ENCODE peak calls at places on chromosome 16, in five cellular contexts. F is tibial artery, I is RWPE1, V is adrenal gland, C is uterus. M is an unnamed sample.

GRCh38 chr16:55010492-55011260 is 80.0 kb downstream of the IRX5 start:
- DNase-seq in F (no peak), I (no peak), V (no peak), C (no peak), M (no peak)

GRCh38 chr16:65388592-65388991 is 266.7 kb upstream of the CDH11 start:
- DNase-seq in F (no peak), I (no peak), V (no peak), C (no peak), M (no peak)

GRCh38 chr16:80054656-80055055 is 454.1 kb upstream of the MAF start:
- DNase-seq in F (no peak), I (no peak), V (no peak), C (no peak), M (no peak)

GRCh38 chr16:28172331-28172730 is 39.4 kb downstream of the XPO6 start:
- DNase-seq in F (no peak), I (no peak), V (no peak), C (no peak), M (no peak)

GRCh38 chr16:65579050-65579449 is 457.2 kb upstream of the CDH11 start:
- DNase-seq in F (no peak), I (no peak), V (no peak), C (no peak), M (no peak)

GRCh38 chr16:67115649-67116048 is 5.9 kb downstream of the PHAF1 start:
- DNase-seq in F (peak; percentile 54), I (peak; percentile 71), V (peak; percentile 31), C (no peak), M (no peak)

GRCh38 chr16:56559109-56559508 is 5.8 kb upstream of the MT4 start:
- DNase-seq in F (no peak), I (no peak), V (peak; percentile 6), C (no peak), M (no peak)

GRCh38 chr16:71230122-71230845 is at the start of gene HYDIN:
- DNase-seq in F (no peak), I (peak; percentile 93), V (peak; percentile 70), C (no peak), M (peak; percentile 50)

GRCh38 chr16:31701734-31702133 is 171.9 kb upstream of the ZNF267 start:
- DNase-seq in F (no peak), I (no peak), V (no peak), C (no peak), M (no peak)

GRCh38 chr16:30027588-30028437 is 3.3 kb downstream of the TLCD3B start:
- DNase-seq in F (no peak), I (no peak), V (no peak), C (no peak), M (no peak)

GRCh38 chr16:66508914-66509496 is 40.9 kb downstream of the TK2 start:
- DNase-seq in F (peak; percentile 55), I (no peak), V (no peak), C (no peak), M (no peak)

GRCh38 chr16:87316923-87317765 is at the start of gene C16orf95:
- DNase-seq in F (peak; percentile 98), I (peak; percentile 100), V (peak; percentile 99), C (peak; percentile 96), M (peak; percentile 98)
- H3K27ac ChIP-seq in F (peak within 1 kb of the TSS; percentile 95), I (peak within 1 kb of the TSS; percentile 96), V (peak within 1 kb of the TSS; percentile 92), C (peak within 1 kb of the TSS; percentile 96), M (peak within 1 kb of the TSS; percentile 88)

GRCh38 chr16:9135797-9136196 is 44.4 kb downstream of the HAPSTR1 start:
- DNase-seq in F (peak; percentile 44), I (no peak), V (peak; percentile 45), C (no peak), M (no peak)
- H3K27ac ChIP-seq in F (no peak overlapping the region), I (peak overlapping the region; percentile 55), V (no peak overlapping the region), C (no peak overlapping the region), M (no peak overlapping the region)

GRCh38 chr16:5010576-5011329 is 23.0 kb downstream of the NAGPA start:
- DNase-seq in F (no peak), I (no peak), V (no peak), C (no peak), M (no peak)

GRCh38 chr16:5008311-5008731 is 25.4 kb downstream of the NAGPA start:
- DNase-seq in F (no peak), I (no peak), V (no peak), C (no peak), M (no peak)

GRCh38 chr16:5012887-5013286 is 20.8 kb downstream of the NAGPA start:
- DNase-seq in F (no peak), I (no peak), V (no peak), C (no peak), M (no peak)

GRCh38 chr16:5015351-5015750 is 18.4 kb downstream of the NAGPA start:
- DNase-seq in F (no peak), I (no peak), V (no peak), C (no peak), M (peak; percentile 30)

GRCh38 chr16:5011637-5012036 is 22.1 kb downstream of the NAGPA start:
- DNase-seq in F (no peak), I (no peak), V (no peak), C (no peak), M (peak; percentile 62)
- H3K27ac ChIP-seq in F (no peak overlapping the region), I (no peak overlapping the region), V (no peak overlapping the region), C (no peak overlapping the region), M (peak overlapping the region; percentile 88)

DNA sequence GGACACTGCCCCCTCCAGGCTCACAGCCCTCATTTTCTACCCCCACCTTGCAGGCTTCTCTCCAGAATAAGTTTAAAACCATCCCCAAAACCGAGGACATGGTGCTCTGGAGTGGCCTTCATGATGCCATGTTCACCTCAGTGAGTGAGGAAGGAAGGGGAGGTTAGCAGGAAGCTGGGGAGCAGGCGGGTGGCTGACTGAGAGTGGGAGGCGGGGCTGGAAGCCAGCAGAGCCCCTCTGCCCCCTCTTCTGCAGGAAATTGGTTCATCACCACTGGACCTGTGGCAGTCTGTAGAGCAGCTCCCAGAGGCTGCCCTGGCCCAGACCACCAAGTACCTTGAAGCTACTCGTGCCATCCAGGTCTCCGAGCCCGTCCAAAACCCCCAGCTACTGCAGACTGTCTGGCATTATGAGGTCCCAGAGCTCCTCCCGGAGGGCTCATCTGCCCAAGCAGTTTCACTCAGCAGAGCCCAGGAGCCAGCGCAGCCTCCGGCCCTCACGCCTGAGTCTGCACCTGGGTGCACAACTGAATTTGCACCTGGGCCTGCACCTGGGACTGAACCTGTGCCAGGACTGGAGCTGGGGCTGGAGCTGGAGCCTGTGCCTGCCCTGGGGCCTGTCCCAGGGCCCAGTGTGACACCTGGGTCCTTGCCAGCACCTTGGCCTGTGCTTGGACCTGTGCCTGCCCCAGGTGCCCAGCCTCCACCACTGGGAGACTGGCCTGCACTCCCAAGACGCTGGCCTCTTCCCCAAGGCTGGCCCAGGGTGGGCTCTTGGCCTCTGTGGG is 19.0 kb downstream of the C16orf96 start:
- DNase-seq in F (no peak), I (no peak), V (no peak), C (no peak), M (no peak)
- H3K27ac ChIP-seq in F (no peak overlapping the region), I (no peak overlapping the region), V (no peak overlapping the region), C (no peak overlapping the region), M (no peak overlapping the region)

GRCh38 chr16:22694887-22695382 is 119.0 kb upstream of the HS3ST2 start:
- DNase-seq in F (peak; percentile 79), I (no peak), V (peak; percentile 68), C (peak; percentile 29), M (no peak)
- H3K27ac ChIP-seq in F (peak overlapping the region; percentile 82), I (no peak overlapping the region), V (peak overlapping the region; percentile 15), C (peak overlapping the region; percentile 61), M (no peak overlapping the region)

M was measured in caudate nucleus.